ENCODE peak calls at places on chromosome 13, in five cellular contexts. S is stimulated activated CD4-positive, alpha-beta T cell treated with anti-CD3 and anti-CD28 coated beads, Interleukin-4, amount 100 ng/mL, for 4 hours; G is osteoblast; Z is NCI-H510A; P is OCI-LY7. X is an unnamed sample.

GRCh38 chr13:36879218-36879938 is 40.7 kb downstream of the SMAD9 start:
- DNase-seq in Z (no peak), S (no peak), G (no peak), P (no peak), X (no peak)

GRCh38 chr13:29707876-29708543 is 112.5 kb upstream of the SLC7A1 start:
- DNase-seq in G (no peak), S (peak; percentile 25), Z (no peak), P (peak; percentile 54), X (peak; percentile 8)

GRCh38 chr13:59960683-59961082 is 203.0 kb downstream of the DIAPH3 start:
- DNase-seq in Z (no peak), S (no peak), G (no peak), P (no peak), X (no peak)

GRCh38 chr13:79346300-79346914 is 59.6 kb downstream of the RBM26 start:
- DNase-seq in P (no peak), Z (no peak), S (no peak), G (no peak), X (no peak)

GRCh38 chr13:44243198-44243852 is 130.3 kb upstream of the SERP2 start:
- DNase-seq in S (peak; percentile 12), G (peak; percentile 23), P (peak; percentile 84), Z (no peak), X (peak; percentile 68)

GRCh38 chr13:27971236-27971645 is 2.1 kb upstream of the CDX2 start:
- DNase-seq in G (peak; percentile 58), S (no peak), P (no peak), Z (no peak), X (no peak)

GRCh38 chr13:114134111-114134943 is 1.9 kb upstream of the RASA3 start:
- DNase-seq in P (no peak), S (no peak), G (no peak), Z (no peak), X (peak; percentile 43)

GRCh38 chr13:26486550-26486949 is 70.9 kb upstream of the WASF3 start:
- DNase-seq in P (no peak), G (no peak), Z (no peak), S (no peak), X (no peak)

GRCh38 chr13:89900104-89900760 is 1447.3 kb upstream of the MIR17HG start:
- DNase-seq in S (no peak), Z (no peak), G (no peak), P (no peak), X (no peak)